ENCODE peak calls at places on chromosomes 7 and 10, in nine cellular contexts. One of them, this sample, is unnamed.

GRCh38 chr10:71282323-71282680 is 36.8 kb upstream of the SLC29A3 start:
- DNase-seq in NCI-H774: no peak
- DNase-seq in activated CD4-positive, alpha-beta T cell treated with anti-CD3 and anti-CD28 coated beads for 36 hours: no peak
- DNase-seq in mesothelial cell of epicardium: no peak
- DNase-seq in SHP77: no peak
- DNase-seq in stimulated activated CD8-positive, alpha-beta memory T cell treated with anti-CD3 and anti-CD28 coated beads, Interleukin-2, amount 100 ng/mL, for 48 hours: no peak
- DNase-seq in CD8-positive, alpha-beta memory T cell: no peak
- DNase-seq in colonic mucosa: no peak
- DNase-seq in aorta: no peak
- DNase-seq in this sample: no peak

GRCh38 chr7:30450123-30450982 is 28.2 kb downstream of the NOD1 start:
- DNase-seq in NCI-H774: no peak
- DNase-seq in activated CD4-positive, alpha-beta T cell treated with anti-CD3 and anti-CD28 coated beads for 36 hours: no peak
- DNase-seq in CD8-positive, alpha-beta memory T cell: no peak
- DNase-seq in SHP77: no peak
- DNase-seq in stimulated activated CD8-positive, alpha-beta memory T cell treated with anti-CD3 and anti-CD28 coated beads, Interleukin-2, amount 100 ng/mL, for 48 hours: no peak
- DNase-seq in aorta: no peak
- DNase-seq in colonic mucosa: no peak
- DNase-seq in mesothelial cell of epicardium: no peak
- DNase-seq in this sample: no peak

GRCh38 chr10:37549054-37549453 is 308.4 kb downstream of the ZNF248 start:
- DNase-seq in SHP77: no peak
- DNase-seq in colonic mucosa: no peak
- DNase-seq in stimulated activated CD8-positive, alpha-beta memory T cell treated with anti-CD3 and anti-CD28 coated beads, Interleukin-2, amount 100 ng/mL, for 48 hours: no peak
- DNase-seq in activated CD4-positive, alpha-beta T cell treated with anti-CD3 and anti-CD28 coated beads for 36 hours: no peak
- DNase-seq in CD8-positive, alpha-beta memory T cell: no peak
- DNase-seq in NCI-H774: no peak
- DNase-seq in mesothelial cell of epicardium: no peak
- DNase-seq in aorta: no peak
- DNase-seq in this sample: no peak

GRCh38 chr10:43693602-43694001 is 44.9 kb upstream of the ZNF32 start:
- DNase-seq in NCI-H774: no peak
- DNase-seq in CD8-positive, alpha-beta memory T cell: no peak
- DNase-seq in mesothelial cell of epicardium: no peak
- DNase-seq in aorta: no peak
- DNase-seq in colonic mucosa: no peak
- DNase-seq in activated CD4-positive, alpha-beta T cell treated with anti-CD3 and anti-CD28 coated beads for 36 hours: no peak
- DNase-seq in SHP77: no peak
- DNase-seq in stimulated activated CD8-positive, alpha-beta memory T cell treated with anti-CD3 and anti-CD28 coated beads, Interleukin-2, amount 100 ng/mL, for 48 hours: no peak
- DNase-seq in this sample: no peak

GRCh38 chr7:155683098-155683497 is 38.6 kb downstream of the RBM33 start:
- DNase-seq in SHP77: no peak
- DNase-seq in mesothelial cell of epicardium: no peak
- DNase-seq in aorta: no peak
- DNase-seq in colonic mucosa: no peak
- DNase-seq in NCI-H774: no peak
- DNase-seq in activated CD4-positive, alpha-beta T cell treated with anti-CD3 and anti-CD28 coated beads for 36 hours: no peak
- DNase-seq in CD8-positive, alpha-beta memory T cell: no peak
- DNase-seq in stimulated activated CD8-positive, alpha-beta memory T cell treated with anti-CD3 and anti-CD28 coated beads, Interleukin-2, amount 100 ng/mL, for 48 hours: no peak
- DNase-seq in this sample: no peak

GRCh38 chr7:2031496-2031895 is 201.2 kb downstream of the MAD1L1 start:
- DNase-seq in stimulated activated CD8-positive, alpha-beta memory T cell treated with anti-CD3 and anti-CD28 coated beads, Interleukin-2, amount 100 ng/mL, for 48 hours: no peak
- DNase-seq in NCI-H774: no peak
- DNase-seq in colonic mucosa: no peak
- DNase-seq in aorta: peak; percentile 26
- DNase-seq in SHP77: no peak
- DNase-seq in CD8-positive, alpha-beta memory T cell: peak; percentile 16
- DNase-seq in mesothelial cell of epicardium: no peak
- DNase-seq in activated CD4-positive, alpha-beta T cell treated with anti-CD3 and anti-CD28 coated beads for 36 hours: no peak
- DNase-seq in this sample: no peak

GRCh38 chr10:5556576-5556975 is 31.8 kb downstream of the CALML3 start:
- DNase-seq in mesothelial cell of epicardium: no peak
- DNase-seq in activated CD4-positive, alpha-beta T cell treated with anti-CD3 and anti-CD28 coated beads for 36 hours: no peak
- DNase-seq in NCI-H774: no peak
- DNase-seq in stimulated activated CD8-positive, alpha-beta memory T cell treated with anti-CD3 and anti-CD28 coated beads, Interleukin-2, amount 100 ng/mL, for 48 hours: no peak
- DNase-seq in aorta: no peak
- DNase-seq in colonic mucosa: no peak
- DNase-seq in CD8-positive, alpha-beta memory T cell: no peak
- DNase-seq in SHP77: no peak
- DNase-seq in this sample: peak; percentile 6

GRCh38 chr10:92830478-92831389 is 17.6 kb upstream of the EXOC6 start:
- DNase-seq in SHP77: no peak
- DNase-seq in activated CD4-positive, alpha-beta T cell treated with anti-CD3 and anti-CD28 coated beads for 36 hours: peak; percentile 59
- DNase-seq in aorta: no peak
- DNase-seq in NCI-H774: no peak
- DNase-seq in mesothelial cell of epicardium: no peak
- DNase-seq in stimulated activated CD8-positive, alpha-beta memory T cell treated with anti-CD3 and anti-CD28 coated beads, Interleukin-2, amount 100 ng/mL, for 48 hours: no peak
- DNase-seq in CD8-positive, alpha-beta memory T cell: no peak
- DNase-seq in colonic mucosa: no peak
- DNase-seq in this sample: no peak

This sample was measured in glutamatergic neuron.